ENCODE peak calls at places on chromosomes 5 and 9, in seven cellular contexts. B is neural crest cell, T is lower lobe of right lung, E is pancreas, F is SK-N-SH, J is kidney epithelial cell, I is fibroblast of lung. Z is an unnamed sample.

GRCh38 chr9:130243882-130244170 is 21.7 kb upstream of the HMCN2 start:
- DNase-seq in B (no peak), T (no peak), E (no peak), F (no peak), J (no peak), I (no peak), Z (no peak)

GRCh38 chr9:99400184-99400731 is 178.2 kb downstream of the SEC61B start:
- DNase-seq in B (no peak), T (no peak), E (no peak), F (peak; percentile 37), J (no peak), I (no peak), Z (no peak)

GRCh38 chr9:84874583-84874982 is 205.1 kb downstream of the NTRK2 start:
- DNase-seq in B (no peak), T (no peak), E (no peak), F (no peak), J (no peak), I (peak; percentile 6), Z (no peak)

GRCh38 chr5:98569288-98569687 is 204.2 kb upstream of the RGMB start:
- DNase-seq in B (no peak), T (no peak), E (no peak), F (no peak), J (no peak), I (no peak), Z (no peak)

GRCh38 chr9:31445960-31446359 is 938.5 kb upstream of the ACO1 start:
- DNase-seq in B (no peak), T (no peak), E (no peak), F (no peak), J (no peak), I (no peak), Z (peak; percentile 14)

GRCh38 chr5:123035320-123035949 is 1.1 kb downstream of the PPIC start:
- DNase-seq in B (no peak), T (peak; percentile 70), E (peak; percentile 77), F (peak; percentile 35), J (peak; percentile 1), I (peak; percentile 48), Z (peak; percentile 29)

GRCh38 chr9:14616188-14616982 is 76.8 kb downstream of the ZDHHC21 start:
- DNase-seq in B (no peak), T (no peak), E (no peak), F (peak; percentile 12), J (peak; percentile 21), I (peak; percentile 59), Z (no peak)

GRCh38 chr5:32357678-32358077 is 44.9 kb upstream of the MTMR12 start:
- DNase-seq in B (no peak), T (no peak), E (no peak), F (no peak), J (no peak), I (no peak), Z (no peak)

GRCh38 chr5:82620957-82621600 is 342.9 kb upstream of the RPS23 start:
- DNase-seq in B (no peak), T (no peak), E (no peak), F (no peak), J (no peak), I (peak; percentile 89), Z (no peak)

GRCh38 chr5:94192658-94193391 is 425.6 kb downstream of the KIAA0825 start:
- DNase-seq in B (no peak), T (no peak), E (no peak), F (no peak), J (no peak), I (no peak), Z (peak; percentile 6)

GRCh38 chr5:135153661-135154060 is 119.6 kb upstream of the PITX1 start:
- DNase-seq in B (no peak), T (no peak), E (no peak), F (no peak), J (no peak), I (no peak), Z (no peak)

GRCh38 chr5:157857821-157858526 is 971 bp downstream of the CLINT1 start:
- DNase-seq in B (no peak), T (no peak), E (no peak), F (no peak), J (no peak), I (peak; percentile 60), Z (no peak)

GRCh38 chr9:78856781-78857180 is 559.9 kb downstream of the PSAT1 start:
- DNase-seq in B (no peak), T (no peak), E (no peak), F (peak; percentile 49), J (no peak), I (no peak), Z (no peak)

GRCh38 chr5:110757118-110757729 is 18.4 kb downstream of the SLC25A46 start:
- DNase-seq in B (peak; percentile 20), T (no peak), E (no peak), F (no peak), J (no peak), I (peak; percentile 36), Z (no peak)

GRCh38 chr9:4119778-4120554 is 179.9 kb downstream of the GLIS3 start:
- DNase-seq in B (no peak), T (no peak), E (no peak), F (no peak), J (no peak), I (no peak), Z (no peak)

GRCh38 chr5:32076699-32077695 is 97.1 kb downstream of the GOLPH3 start:
- DNase-seq in B (peak; percentile 48), T (no peak), E (no peak), F (peak; percentile 61), J (no peak), I (peak; percentile 87), Z (peak; percentile 45)

GRCh38 chr9:134571326-134571871 is 70.2 kb upstream of the COL5A1 start:
- DNase-seq in B (no peak), T (no peak), E (peak; percentile 35), F (no peak), J (no peak), I (no peak), Z (no peak)

GRCh38 chr5:52840286-52841050 is 52.8 kb downstream of the ITGA1 start:
- DNase-seq in B (no peak), T (no peak), E (no peak), F (peak; percentile 4), J (no peak), I (peak; percentile 39), Z (no peak)

GRCh38 chr5:111245654-111246053 is 21.5 kb downstream of the CAMK4 start:
- DNase-seq in B (no peak), T (no peak), E (no peak), F (no peak), J (no peak), I (no peak), Z (no peak)

GRCh38 chr9:122200960-122201635 is 27.7 kb downstream of the LHX6 start:
- DNase-seq in B (no peak), T (no peak), E (peak; percentile 30), F (no peak), J (no peak), I (peak; percentile 71), Z (no peak)

GRCh38 chr9:134518004-134518606 is 123.5 kb upstream of the COL5A1 start:
- DNase-seq in B (no peak), T (peak; percentile 46), E (peak; percentile 55), F (peak; percentile 96), J (no peak), I (no peak), Z (no peak)

GRCh38 chr9:112719292-112719691 is 1.4 kb upstream of the INIP start:
- DNase-seq in B (no peak), T (no peak), E (no peak), F (no peak), J (no peak), I (peak; percentile 16), Z (peak; percentile 38)

DNA sequence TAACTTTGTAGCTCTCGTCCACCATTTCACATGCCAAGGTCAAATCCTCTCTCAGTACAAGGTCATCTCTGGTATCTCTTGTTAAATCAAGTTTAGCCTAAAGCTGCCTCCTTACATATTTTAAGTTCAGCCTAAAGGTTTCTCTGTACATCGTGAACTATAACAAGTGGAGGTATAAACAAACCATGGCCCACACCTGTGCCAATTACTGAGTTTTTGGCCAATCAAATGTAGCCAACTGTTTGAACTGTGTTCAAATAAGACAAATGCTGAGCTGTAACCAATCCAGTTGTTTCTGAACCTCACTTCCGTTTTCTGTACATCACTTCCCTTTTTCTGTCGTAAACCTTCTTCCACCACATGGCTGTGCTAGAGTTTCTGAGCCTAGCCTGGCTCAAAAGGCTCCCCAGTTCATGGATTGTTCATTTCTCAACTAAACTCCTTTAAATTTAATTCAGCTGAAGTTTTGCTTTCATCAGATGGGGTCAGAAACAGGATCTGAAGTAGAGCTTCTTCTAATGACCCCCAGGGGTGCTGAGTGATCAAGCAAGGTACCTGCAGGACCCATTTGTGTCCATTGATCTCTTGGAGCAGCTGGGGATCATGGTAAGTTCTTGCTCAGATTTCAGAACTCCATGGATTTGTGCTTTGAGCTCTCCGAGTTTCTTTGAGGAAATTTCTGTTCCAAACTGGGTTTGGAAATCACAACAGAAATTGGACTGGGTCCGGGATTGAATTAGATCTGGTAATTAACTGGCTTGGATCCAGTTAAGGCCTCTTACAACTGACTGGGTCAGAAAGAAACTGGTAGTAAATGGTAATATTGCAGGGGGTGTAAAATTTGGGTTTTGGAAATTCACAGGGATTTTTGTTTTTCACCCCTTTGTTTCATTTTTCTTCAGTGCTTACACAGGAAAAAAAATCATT is 11.0 kb upstream of the NANS start:
- DNase-seq in B (no peak), T (no peak), E (no peak), F (no peak), J (no peak), I (no peak), Z (no peak)
- TF ChIP-seq CTCF in B (no peak), T (no peak), E (no peak), F (no peak), J (no peak), I (no peak), Z (peak; percentile 20)

GRCh38 chr9:131500939-131501541 is 1.7 kb upstream of the POMT1 start:
- DNase-seq in B (no peak), T (no peak), E (no peak), F (no peak), J (peak; percentile 77), I (peak; percentile 67), Z (no peak)
- TF ChIP-seq CTCF in B (no peak), T (no peak), E (no peak), F (no peak), J (no peak), I (no peak), Z (no peak)

GRCh38 chr5:106849266-106849665 is 821.5 kb downstream of the EFNA5 start:
- DNase-seq in B (no peak), T (no peak), E (no peak), F (no peak), J (no peak), I (no peak), Z (no peak)

GRCh38 chr5:106843812-106844416 is 826.8 kb downstream of the EFNA5 start:
- DNase-seq in B (no peak), T (no peak), E (no peak), F (no peak), J (no peak), I (peak; percentile 19), Z (no peak)
- TF ChIP-seq CTCF in B (peak; percentile 32), T (no peak), E (peak; percentile 14), F (peak; percentile 36), J (no peak), I (peak; percentile 31), Z (no peak)

DNA sequence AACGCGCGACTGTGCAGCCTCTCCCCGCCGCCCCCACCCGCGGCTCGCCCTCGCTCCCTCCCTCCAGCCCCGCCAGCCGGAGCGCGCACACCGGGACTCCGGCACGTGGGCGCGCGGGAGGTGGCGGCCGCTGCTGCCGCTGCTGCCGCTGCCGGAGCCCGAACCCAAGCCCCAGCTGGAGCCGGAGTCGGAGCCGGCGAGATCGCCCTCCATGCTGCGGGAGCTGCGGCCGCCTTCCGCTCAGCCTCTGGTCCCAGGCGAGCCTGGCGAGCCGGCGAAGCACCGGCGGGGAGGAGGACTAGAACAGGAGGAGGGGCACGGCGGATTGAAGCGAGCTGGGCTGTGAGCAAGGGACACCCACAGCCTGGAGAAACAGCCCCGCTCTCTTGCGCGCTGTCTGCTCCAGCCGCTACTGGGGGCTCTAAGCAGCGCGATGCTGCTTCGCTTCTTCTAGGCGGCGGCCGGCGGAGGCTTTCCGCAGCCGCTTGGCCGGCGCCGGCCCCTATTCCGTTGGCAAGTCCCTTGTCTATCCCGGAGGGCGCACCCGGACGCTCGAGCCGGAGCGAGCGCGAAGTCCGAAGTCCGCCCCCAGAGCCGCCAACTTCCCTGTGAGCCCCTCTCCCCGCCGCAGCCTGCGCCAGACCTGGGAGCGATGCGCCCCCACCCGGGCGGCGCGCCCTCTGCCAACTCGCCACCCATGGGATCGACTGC is 598.7 kb upstream of the SGCD start:
- DNase-seq in B (peak; percentile 41), T (peak; percentile 54), E (peak; percentile 75), F (peak; percentile 83), J (no peak), I (peak; percentile 64), Z (no peak)
- TF ChIP-seq CTCF in B (peak; percentile 25), T (no peak), E (no peak), F (no peak), J (no peak), I (no peak), Z (no peak)

Z was measured in GM10248.